ENCODE peak calls at places on chromosome 16, in six cellular contexts. One of them, this sample, is unnamed.

GRCh38 chr16:12229759-12230594 is 253.4 kb downstream of the SNX29 start:
- DNase-seq in spleen: no peak
- DNase-seq in aorta: no peak
- DNase-seq in AG10803: peak
- DNase-seq in AG09309: peak
- DNase-seq in SJCRH30: no peak
- DNase-seq in this sample: no peak

GRCh38 chr16:7650446-7650845 is 317.8 kb downstream of the RBFOX1 start:
- DNase-seq in spleen: no peak
- DNase-seq in AG10803: no peak
- DNase-seq in aorta: no peak
- DNase-seq in AG09309: no peak
- DNase-seq in SJCRH30: peak
- DNase-seq in this sample: no peak

GRCh38 chr16:72877374-72878028 is 170.4 kb downstream of the ZFHX3 start:
- DNase-seq in AG09309: peak
- DNase-seq in SJCRH30: peak
- DNase-seq in aorta: no peak
- DNase-seq in spleen: no peak
- DNase-seq in AG10803: peak
- DNase-seq in this sample: no peak

GRCh38 chr16:12158428-12158827 is 181.9 kb downstream of the SNX29 start:
- DNase-seq in AG10803: peak
- DNase-seq in spleen: peak
- DNase-seq in AG09309: peak
- DNase-seq in aorta: no peak
- DNase-seq in SJCRH30: no peak
- DNase-seq in this sample: no peak

GRCh38 chr16:17572145-17572544 is 101.4 kb upstream of the XYLT1 start:
- DNase-seq in SJCRH30: no peak
- DNase-seq in AG09309: no peak
- DNase-seq in AG10803: no peak
- DNase-seq in spleen: no peak
- DNase-seq in aorta: no peak
- DNase-seq in this sample: no peak

GRCh38 chr16:30112197-30113030 is 923 bp downstream of the GDPD3 start:
- DNase-seq in aorta: peak
- DNase-seq in SJCRH30: peak
- DNase-seq in AG09309: no peak
- DNase-seq in spleen: peak
- DNase-seq in AG10803: peak
- DNase-seq in this sample: peak

GRCh38 chr16:54690710-54691109 is 240.0 kb upstream of the IRX5 start:
- DNase-seq in AG10803: no peak
- DNase-seq in SJCRH30: no peak
- DNase-seq in spleen: no peak
- DNase-seq in AG09309: no peak
- DNase-seq in aorta: no peak
- DNase-seq in this sample: no peak

GRCh38 chr16:80719573-80719972 is 84.8 kb downstream of the CDYL2 start:
- DNase-seq in AG10803: no peak
- DNase-seq in AG09309: no peak
- DNase-seq in SJCRH30: no peak
- DNase-seq in aorta: no peak
- DNase-seq in spleen: no peak
- DNase-seq in this sample: no peak

GRCh38 chr16:9097266-9098219 is 6.1 kb downstream of the HAPSTR1 start:
- DNase-seq in AG10803: no peak
- DNase-seq in SJCRH30: no peak
- DNase-seq in spleen: no peak
- DNase-seq in AG09309: no peak
- DNase-seq in aorta: no peak
- DNase-seq in this sample: no peak

GRCh38 chr16:14135704-14136103 is 64.6 kb downstream of the MRTFB start:
- DNase-seq in spleen: no peak
- DNase-seq in AG09309: no peak
- DNase-seq in aorta: no peak
- DNase-seq in SJCRH30: no peak
- DNase-seq in AG10803: no peak
- DNase-seq in this sample: no peak

GRCh38 chr16:72986011-72986410 is 61.9 kb downstream of the ZFHX3 start:
- DNase-seq in aorta: no peak
- DNase-seq in spleen: no peak
- DNase-seq in AG10803: no peak
- DNase-seq in AG09309: no peak
- DNase-seq in SJCRH30: peak
- DNase-seq in this sample: no peak

GRCh38 chr16:84593825-84594724 is 23.8 kb downstream of the COTL1 start:
- DNase-seq in AG09309: no peak
- DNase-seq in SJCRH30: no peak
- DNase-seq in spleen: peak
- DNase-seq in AG10803: no peak
- DNase-seq in aorta: no peak
- DNase-seq in this sample: no peak

GRCh38 chr16:83187404-83187803 is 560.6 kb downstream of the CDH13 start:
- DNase-seq in AG09309: peak
- DNase-seq in SJCRH30: no peak
- DNase-seq in AG10803: peak
- DNase-seq in spleen: no peak
- DNase-seq in aorta: no peak
- DNase-seq in this sample: no peak

GRCh38 chr16:59180083-59180476 is 446.0 kb upstream of the GOT2 start:
- DNase-seq in spleen: no peak
- DNase-seq in AG09309: no peak
- DNase-seq in aorta: no peak
- DNase-seq in AG10803: no peak
- DNase-seq in SJCRH30: no peak
- DNase-seq in this sample: no peak

GRCh38 chr16:1863681-1864460 is 8.1 kb downstream of the MEIOB start:
- DNase-seq in spleen: no peak
- DNase-seq in aorta: peak
- DNase-seq in SJCRH30: peak
- DNase-seq in AG10803: peak
- DNase-seq in AG09309: peak
- DNase-seq in this sample: no peak

GRCh38 chr16:84631153-84631466 is 13.2 kb upstream of the COTL1 start:
- DNase-seq in aorta: no peak
- DNase-seq in AG10803: no peak
- DNase-seq in SJCRH30: no peak
- DNase-seq in AG09309: no peak
- DNase-seq in spleen: no peak
- DNase-seq in this sample: no peak

GRCh38 chr16:23482778-23483177 is 27.5 kb downstream of the GGA2 start:
- DNase-seq in AG10803: no peak
- DNase-seq in SJCRH30: no peak
- DNase-seq in spleen: peak
- DNase-seq in aorta: peak
- DNase-seq in AG09309: no peak
- DNase-seq in this sample: no peak

GRCh38 chr16:67667434-67667816 is 811 bp downstream of the C16orf86 start:
- DNase-seq in SJCRH30: no peak
- DNase-seq in spleen: no peak
- DNase-seq in aorta: no peak
- DNase-seq in AG09309: no peak
- DNase-seq in AG10803: no peak
- DNase-seq in this sample: no peak
- H3K4me3 ChIP-seq in SJCRH30: peak
- H3K4me3 ChIP-seq in spleen: peak
- H3K4me3 ChIP-seq in aorta: no peak
- H3K4me3 ChIP-seq in AG09309: peak
- H3K4me3 ChIP-seq in AG10803: peak
- H3K4me3 ChIP-seq in this sample: peak

GRCh38 chr16:27205436-27206065 is 2.2 kb downstream of the KDM8 start:
- DNase-seq in SJCRH30: no peak
- DNase-seq in spleen: peak
- DNase-seq in aorta: peak
- DNase-seq in AG10803: no peak
- DNase-seq in AG09309: no peak
- DNase-seq in this sample: no peak
- H3K4me3 ChIP-seq in SJCRH30: no peak
- H3K4me3 ChIP-seq in spleen: no peak
- H3K4me3 ChIP-seq in aorta: no peak
- H3K4me3 ChIP-seq in AG10803: no peak
- H3K4me3 ChIP-seq in AG09309: no peak
- H3K4me3 ChIP-seq in this sample: no peak

DNA sequence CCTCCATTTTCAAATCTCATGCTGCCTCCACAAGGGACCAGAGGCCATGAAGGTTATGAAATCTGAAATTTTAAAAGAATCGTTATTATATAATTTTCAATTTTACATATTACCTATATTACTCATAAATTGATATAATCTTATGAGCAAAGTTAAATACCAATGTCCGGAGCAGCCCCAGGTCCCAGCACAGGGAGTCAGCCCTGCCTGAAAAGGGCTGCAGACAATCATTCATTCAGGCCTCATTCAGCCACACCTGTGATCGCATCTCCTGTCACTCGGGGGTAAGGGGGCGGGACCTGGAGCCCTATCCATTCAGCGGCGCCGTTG is 172.5 kb downstream of the AHSP start:
- DNase-seq in spleen: no peak
- DNase-seq in SJCRH30: no peak
- DNase-seq in AG09309: no peak
- DNase-seq in aorta: no peak
- DNase-seq in AG10803: no peak
- DNase-seq in this sample: peak
- H3K4me3 ChIP-seq in spleen: peak
- H3K4me3 ChIP-seq in SJCRH30: peak
- H3K4me3 ChIP-seq in AG09309: peak
- H3K4me3 ChIP-seq in aorta: peak
- H3K4me3 ChIP-seq in AG10803: peak
- H3K4me3 ChIP-seq in this sample: peak

GRCh38 chr16:88976359-88977027 is 514 bp downstream of the CBFA2T3 start:
- DNase-seq in AG09309: no peak
- DNase-seq in AG10803: no peak
- DNase-seq in SJCRH30: no peak
- DNase-seq in aorta: no peak
- DNase-seq in spleen: peak
- DNase-seq in this sample: no peak

GRCh38 chr16:88977845-88978607 is 1.0 kb upstream of the CBFA2T3 start:
- DNase-seq in SJCRH30: no peak
- DNase-seq in AG09309: no peak
- DNase-seq in spleen: no peak
- DNase-seq in AG10803: no peak
- DNase-seq in aorta: no peak
- DNase-seq in this sample: no peak

GRCh38 chr16:88975511-88976061 is 1.4 kb downstream of the CBFA2T3 start:
- DNase-seq in SJCRH30: no peak
- DNase-seq in spleen: peak
- DNase-seq in aorta: no peak
- DNase-seq in AG10803: no peak
- DNase-seq in AG09309: no peak
- DNase-seq in this sample: no peak

GRCh38 chr16:88978608-88979346 is 1.8 kb upstream of the CBFA2T3 start:
- DNase-seq in spleen: peak
- DNase-seq in aorta: no peak
- DNase-seq in AG09309: no peak
- DNase-seq in SJCRH30: no peak
- DNase-seq in AG10803: no peak
- DNase-seq in this sample: no peak

DNA sequence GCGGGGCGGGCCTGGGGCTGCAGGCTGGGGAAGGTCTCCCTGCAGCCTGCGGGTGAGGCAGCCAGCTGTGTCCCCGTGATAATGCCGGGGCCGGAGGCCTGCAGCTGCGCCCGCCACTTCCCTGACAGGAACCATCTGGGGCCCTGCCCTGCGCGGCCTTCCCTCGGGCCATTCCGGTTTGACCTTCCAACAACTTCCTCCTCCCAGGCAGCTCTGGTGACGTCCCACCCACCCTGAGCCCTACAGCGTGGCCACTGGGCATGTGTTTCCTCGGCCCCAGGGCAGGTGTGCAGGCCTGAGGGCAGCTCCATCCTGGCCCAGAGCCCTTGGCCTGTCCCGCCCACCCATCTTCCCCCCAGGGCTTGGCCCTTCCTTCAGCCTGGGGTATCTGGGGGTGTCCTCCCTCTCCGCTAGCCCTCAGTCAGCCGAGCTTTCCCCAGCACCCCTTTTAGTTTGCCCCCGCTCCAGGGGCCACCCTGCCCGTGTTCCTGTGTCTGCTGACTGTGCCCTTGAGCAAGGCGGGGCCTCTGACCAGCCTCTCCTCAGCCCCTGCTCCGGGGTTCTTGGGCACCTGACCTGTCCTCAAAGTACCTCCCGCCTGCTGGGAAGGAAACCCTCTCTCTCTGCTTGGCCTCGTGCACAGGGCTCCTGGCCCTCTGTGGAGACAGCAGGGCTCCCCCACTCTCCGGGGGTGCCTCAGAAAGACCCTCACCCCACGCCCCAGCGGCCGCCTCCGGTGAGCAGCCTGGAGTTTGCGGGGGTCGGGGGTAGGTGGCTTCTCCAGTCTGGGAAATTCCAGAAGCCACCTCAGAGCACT is at the start of gene CBFA2T3:
- DNase-seq in spleen: peak
- DNase-seq in AG10803: no peak
- DNase-seq in SJCRH30: peak
- DNase-seq in AG09309: no peak
- DNase-seq in aorta: no peak
- DNase-seq in this sample: peak
- H3K4me3 ChIP-seq in spleen: peak
- H3K4me3 ChIP-seq in AG10803: no peak
- H3K4me3 ChIP-seq in SJCRH30: peak
- H3K4me3 ChIP-seq in AG09309: no peak
- H3K4me3 ChIP-seq in aorta: no peak
- H3K4me3 ChIP-seq in this sample: no peak

DNA sequence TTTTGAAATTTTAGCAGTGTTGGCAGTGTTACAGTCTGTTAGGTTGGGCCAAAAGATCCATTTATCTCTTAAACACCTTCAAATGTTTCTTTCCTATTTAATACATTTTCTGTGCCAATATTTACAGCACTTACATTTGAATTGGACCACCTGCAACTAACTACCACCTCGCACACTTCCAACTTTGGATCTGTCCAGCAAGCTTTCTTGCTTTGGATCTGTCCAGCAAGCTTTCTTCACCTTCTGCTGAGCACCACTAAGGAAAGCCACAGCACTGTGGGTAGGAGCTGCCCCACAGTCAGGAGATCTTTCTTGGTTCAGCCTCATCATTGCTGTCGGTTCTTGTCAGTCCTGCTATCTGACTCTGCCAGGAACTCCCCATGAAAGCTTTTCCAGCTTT is 129.3 kb downstream of the PHKB start:
- DNase-seq in AG10803: no peak
- DNase-seq in AG09309: no peak
- DNase-seq in SJCRH30: no peak
- DNase-seq in spleen: no peak
- DNase-seq in aorta: no peak
- DNase-seq in this sample: no peak
- H3K4me3 ChIP-seq in AG10803: no peak
- H3K4me3 ChIP-seq in AG09309: no peak
- H3K4me3 ChIP-seq in SJCRH30: no peak
- H3K4me3 ChIP-seq in spleen: no peak
- H3K4me3 ChIP-seq in aorta: no peak
- H3K4me3 ChIP-seq in this sample: no peak

GRCh38 chr16:15435216-15435864 is 952 bp downstream of the BMERB1 start:
- DNase-seq in aorta: no peak
- DNase-seq in AG09309: no peak
- DNase-seq in spleen: no peak
- DNase-seq in AG10803: no peak
- DNase-seq in SJCRH30: peak
- DNase-seq in this sample: no peak
- H3K4me3 ChIP-seq in aorta: peak
- H3K4me3 ChIP-seq in AG09309: peak
- H3K4me3 ChIP-seq in spleen: peak
- H3K4me3 ChIP-seq in AG10803: peak
- H3K4me3 ChIP-seq in SJCRH30: peak
- H3K4me3 ChIP-seq in this sample: peak

GRCh38 chr16:66878067-66878466 is 2.2 kb upstream of the PDP2 start:
- DNase-seq in spleen: no peak
- DNase-seq in AG09309: no peak
- DNase-seq in aorta: peak
- DNase-seq in AG10803: peak
- DNase-seq in SJCRH30: peak
- DNase-seq in this sample: no peak
- H3K4me3 ChIP-seq in spleen: no peak
- H3K4me3 ChIP-seq in AG09309: no peak
- H3K4me3 ChIP-seq in aorta: no peak
- H3K4me3 ChIP-seq in AG10803: no peak
- H3K4me3 ChIP-seq in SJCRH30: no peak
- H3K4me3 ChIP-seq in this sample: no peak

This sample was measured in BE2C.